ENCODE peak calls at places on chromosomes 11 and 22, in nine cellular contexts. R, V, H, D, P, U, S, C and M are unnamed samples. For H3K27me3, the result is how much of the 10 kb centered on the place peaks cover.

GRCh38 chr22:37742374-37743092 is 45.7 kb downstream of the TRIOBP start:
- DNase-seq in R (no peak), V (no peak), H (no peak), D (peak), P (peak), U (peak), S (no peak), C (no peak), M (peak)

GRCh38 chr11:4072668-4073285 is 21.8 kb upstream of the RRM1 start:
- DNase-seq in R (peak), V (no peak), H (no peak), D (peak), P (peak), U (peak), S (peak), C (peak), M (peak)

GRCh38 chr11:65649656-65650546 is 12.0 kb downstream of the SIPA1 start:
- DNase-seq in R (no peak), V (no peak), H (no peak), D (no peak), P (no peak), U (no peak), S (no peak), C (peak), M (no peak)

GRCh38 chr11:2489103-2489502 is 44.3 kb downstream of the KCNQ1 start:
- DNase-seq in R (no peak), V (no peak), H (no peak), D (no peak), P (no peak), U (no peak), S (no peak), C (no peak), M (no peak)

GRCh38 chr11:113296447-113297205 is 17.8 kb upstream of the TTC12 start:
- DNase-seq in R (no peak), V (no peak), H (no peak), D (no peak), P (no peak), U (no peak), S (peak), C (no peak), M (no peak)

GRCh38 chr11:69262918-69263735 is 30.8 kb upstream of the MYEOV start:
- DNase-seq in R (no peak), V (no peak), H (no peak), D (no peak), P (no peak), U (no peak), S (no peak), C (no peak), M (no peak)

GRCh38 chr22:39960791-39961746 is 872 bp downstream of the TMA7B start:
- DNase-seq in R (no peak), V (no peak), H (no peak), D (peak), P (no peak), U (peak), S (peak), C (no peak), M (peak)

GRCh38 chr11:67033661-67034166 is 10.8 kb downstream of the SYT12 start:
- DNase-seq in R (no peak), V (peak), H (no peak), D (peak), P (no peak), U (peak), S (no peak), C (peak), M (peak)

GRCh38 chr11:122711831-122712378 is 56.4 kb downstream of the UBASH3B start:
- DNase-seq in R (no peak), V (no peak), H (no peak), D (peak), P (no peak), U (peak), S (no peak), C (no peak), M (no peak)

DNA sequence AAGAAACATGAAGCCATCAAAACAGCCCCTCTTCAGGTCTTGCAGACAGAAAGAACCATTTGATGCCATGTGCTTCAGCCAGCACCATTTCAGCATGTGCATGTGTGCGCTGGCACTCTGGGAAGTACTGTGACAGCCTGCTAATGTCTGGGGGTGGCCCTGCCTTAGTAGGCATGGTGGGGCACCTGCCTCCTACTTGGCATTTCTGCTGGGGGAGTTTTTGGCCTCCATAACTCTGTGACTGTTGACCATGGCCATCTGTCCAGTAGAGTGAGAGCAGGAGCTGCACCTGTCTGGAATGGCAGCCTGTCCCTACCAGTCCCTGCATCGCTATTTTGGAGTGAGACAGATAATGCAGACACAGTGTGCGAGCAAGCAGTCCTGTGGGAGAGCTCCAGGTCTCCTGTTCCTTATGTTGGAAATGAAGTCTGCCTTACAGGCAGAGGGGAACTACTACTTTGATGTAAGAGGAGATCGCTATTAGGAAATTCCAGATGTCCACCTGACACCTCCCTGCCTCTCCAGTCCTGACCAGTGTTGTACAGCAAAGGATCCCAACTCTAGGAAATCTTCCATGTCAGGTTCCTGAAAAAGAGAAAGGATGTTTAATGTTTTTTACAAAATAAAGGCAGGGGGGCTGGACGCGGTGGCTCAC is 102.5 kb downstream of the ATXN10 start:
- DNase-seq in R (no peak), V (no peak), H (no peak), D (no peak), P (no peak), U (no peak), S (no peak), C (no peak), M (no peak)
- H3K4me3 ChIP-seq in R (no peak), V (no peak), H (no peak), D (no peak), P (no peak), U (no peak), S (no peak), C (no peak), M (no peak)

GRCh38 chr11:86978247-86978646 is 23.1 kb upstream of the FZD4 start:
- DNase-seq in R (no peak), V (no peak), H (no peak), D (no peak), P (no peak), U (peak), S (no peak), C (no peak), M (no peak)

GRCh38 chr11:86983071-86983488 is 27.9 kb upstream of the FZD4 start:
- DNase-seq in R (no peak), V (no peak), H (peak), D (no peak), P (peak), U (no peak), S (no peak), C (no peak), M (no peak)

GRCh38 chr11:86981777-86982540 is 26.8 kb upstream of the FZD4 start:
- DNase-seq in R (no peak), V (no peak), H (no peak), D (no peak), P (no peak), U (no peak), S (no peak), C (no peak), M (no peak)

GRCh38 chr11:86978756-86979608 is 23.8 kb upstream of the FZD4 start:
- DNase-seq in R (no peak), V (no peak), H (no peak), D (no peak), P (no peak), U (peak), S (peak), C (peak), M (peak)

GRCh38 chr11:86980397-86980796 is 25.2 kb upstream of the FZD4 start:
- DNase-seq in R (no peak), V (no peak), H (no peak), D (no peak), P (no peak), U (no peak), S (no peak), C (no peak), M (peak)
- H3K27ac ChIP-seq in R (no peak), V (no peak), H (no peak), D (no peak), P (no peak), U (peak), S (no peak), C (no peak), M (no peak)

GRCh38 chr22:50726643-50727340 is 11.2 kb upstream of the ACR start:
- DNase-seq in R (no peak), V (no peak), H (peak), D (no peak), P (no peak), U (no peak), S (no peak), C (no peak), M (no peak)
- H3K27me3 ChIP-seq in R (under half), V (under half), H (under half), D (under half), P (under half), U (under half), S (under half), C (under half), M (under half)

GRCh38 chr22:31300896-31301295 is 8.6 kb upstream of the PIK3IP1 start:
- DNase-seq in R (no peak), V (no peak), H (no peak), D (no peak), P (no peak), U (no peak), S (no peak), C (no peak), M (no peak)

GRCh38 chr22:31305194-31305593 is 12.9 kb upstream of the PIK3IP1 start:
- DNase-seq in R (no peak), V (no peak), H (no peak), D (no peak), P (no peak), U (no peak), S (no peak), C (no peak), M (no peak)

GRCh38 chr22:31296258-31296657 is 4.0 kb upstream of the PIK3IP1 start:
- DNase-seq in R (no peak), V (no peak), H (no peak), D (no peak), P (no peak), U (peak), S (no peak), C (no peak), M (no peak)

DNA sequence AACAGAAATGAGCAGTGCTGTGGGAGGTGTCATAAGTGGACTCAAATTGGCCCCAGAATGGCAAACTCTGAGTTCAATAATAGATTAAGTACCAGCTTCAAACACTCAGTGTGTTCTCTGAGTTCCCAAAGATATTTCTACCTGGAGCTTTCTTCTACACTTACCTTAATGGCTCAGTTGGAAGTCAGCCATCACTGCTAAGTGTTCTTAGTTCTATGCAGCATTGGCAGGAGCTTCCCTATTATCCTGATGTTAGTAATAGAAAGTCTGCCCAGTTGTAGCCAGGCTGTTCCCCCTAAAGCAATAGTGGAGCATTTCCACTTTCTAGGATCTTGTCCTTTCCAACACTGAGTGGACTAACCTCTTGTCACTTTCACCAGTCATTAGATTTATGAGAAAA is 9.7 kb upstream of the PIK3IP1 start:
- DNase-seq in R (no peak), V (no peak), H (no peak), D (no peak), P (peak), U (no peak), S (no peak), C (no peak), M (no peak)
- H3K4me3 ChIP-seq in R (no peak), V (no peak), H (no peak), D (no peak), P (no peak), U (no peak), S (no peak), C (no peak), M (no peak)

GRCh38 chr22:49487950-49488349 is 339.7 kb downstream of the BRD1 start:
- DNase-seq in R (no peak), V (no peak), H (no peak), D (no peak), P (no peak), U (no peak), S (no peak), C (no peak), M (no peak)
- H3K27ac ChIP-seq in R (no peak), V (no peak), H (no peak), D (no peak), P (no peak), U (no peak), S (no peak), C (no peak), M (no peak)

DNA sequence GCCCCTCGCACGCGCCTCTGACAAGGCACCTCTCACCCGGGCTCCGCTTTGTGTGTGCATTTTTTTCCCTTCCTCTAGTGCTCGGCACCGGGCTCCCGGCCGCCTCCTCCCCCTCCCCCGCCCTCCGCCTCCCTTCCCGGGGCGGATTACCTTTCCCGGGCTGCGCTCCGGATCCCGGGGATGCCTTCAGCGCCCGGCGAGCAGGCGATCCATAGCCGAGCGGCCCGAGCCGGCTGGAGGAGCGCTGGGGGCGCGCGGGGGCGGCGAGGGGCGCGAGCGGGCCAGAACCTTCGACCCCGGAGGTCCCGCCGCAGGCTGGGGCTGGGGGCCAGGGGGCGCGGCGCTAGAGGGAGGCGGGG is 282 bp downstream of the MPPED2 start:
- DNase-seq in R (no peak), V (peak), H (peak), D (no peak), P (peak), U (peak), S (no peak), C (no peak), M (no peak)
- H3K27me3 ChIP-seq in R (under half), V (under half), H (half or more), D (under half), P (under half), U (under half), S (under half), C (under half), M (under half)

DNA sequence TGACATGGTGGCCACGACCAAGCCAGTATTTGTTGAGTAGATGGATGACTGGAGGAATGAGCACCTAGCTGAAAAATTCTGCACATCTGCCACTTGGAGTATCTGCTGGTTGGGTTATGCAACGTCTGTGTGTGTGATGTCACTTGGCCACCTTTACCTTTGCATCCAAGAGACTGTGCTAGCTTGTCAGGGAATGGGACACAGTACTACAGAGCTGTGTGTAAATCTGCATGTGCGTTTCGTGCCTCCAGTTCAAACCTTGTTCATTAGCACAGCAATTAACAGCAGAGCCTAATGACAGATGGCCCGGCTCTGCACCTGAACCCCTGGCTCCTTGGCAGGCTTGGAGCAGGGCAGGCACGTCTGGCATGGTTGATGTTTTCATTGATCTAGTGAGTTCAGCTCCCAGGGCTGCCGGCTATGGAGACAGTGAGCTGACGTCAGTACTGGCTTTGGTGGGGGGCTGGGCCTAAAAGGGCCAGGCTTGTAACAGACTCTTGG is 188.4 kb upstream of the NAV2 start:
- DNase-seq in R (no peak), V (peak), H (no peak), D (no peak), P (peak), U (no peak), S (no peak), C (no peak), M (peak)
- H3K4me3 ChIP-seq in R (no peak), V (no peak), H (no peak), D (no peak), P (no peak), U (no peak), S (no peak), C (no peak), M (no peak)

GRCh38 chr22:28817919-28818859 is 17.8 kb upstream of the XBP1 start:
- DNase-seq in R (no peak), V (no peak), H (peak), D (no peak), P (peak), U (no peak), S (peak), C (peak), M (no peak)

GRCh38 chr22:28821452-28821851 is 21.1 kb upstream of the XBP1 start:
- DNase-seq in R (no peak), V (no peak), H (no peak), D (no peak), P (no peak), U (no peak), S (no peak), C (peak), M (no peak)

GRCh38 chr22:28820885-28821284 is 20.5 kb upstream of the XBP1 start:
- DNase-seq in R (no peak), V (no peak), H (no peak), D (no peak), P (no peak), U (no peak), S (no peak), C (no peak), M (no peak)

GRCh38 chr22:28816994-28817530 is 16.7 kb upstream of the XBP1 start:
- DNase-seq in R (no peak), V (no peak), H (no peak), D (no peak), P (no peak), U (no peak), S (peak), C (no peak), M (no peak)

GRCh38 chr22:28819253-28820096 is 19.1 kb upstream of the XBP1 start:
- DNase-seq in R (no peak), V (no peak), H (peak), D (no peak), P (peak), U (no peak), S (peak), C (no peak), M (no peak)
- H3K27ac ChIP-seq in R (no peak), V (peak), H (peak), D (no peak), P (peak), U (peak), S (peak), C (no peak), M (no peak)

DNA sequence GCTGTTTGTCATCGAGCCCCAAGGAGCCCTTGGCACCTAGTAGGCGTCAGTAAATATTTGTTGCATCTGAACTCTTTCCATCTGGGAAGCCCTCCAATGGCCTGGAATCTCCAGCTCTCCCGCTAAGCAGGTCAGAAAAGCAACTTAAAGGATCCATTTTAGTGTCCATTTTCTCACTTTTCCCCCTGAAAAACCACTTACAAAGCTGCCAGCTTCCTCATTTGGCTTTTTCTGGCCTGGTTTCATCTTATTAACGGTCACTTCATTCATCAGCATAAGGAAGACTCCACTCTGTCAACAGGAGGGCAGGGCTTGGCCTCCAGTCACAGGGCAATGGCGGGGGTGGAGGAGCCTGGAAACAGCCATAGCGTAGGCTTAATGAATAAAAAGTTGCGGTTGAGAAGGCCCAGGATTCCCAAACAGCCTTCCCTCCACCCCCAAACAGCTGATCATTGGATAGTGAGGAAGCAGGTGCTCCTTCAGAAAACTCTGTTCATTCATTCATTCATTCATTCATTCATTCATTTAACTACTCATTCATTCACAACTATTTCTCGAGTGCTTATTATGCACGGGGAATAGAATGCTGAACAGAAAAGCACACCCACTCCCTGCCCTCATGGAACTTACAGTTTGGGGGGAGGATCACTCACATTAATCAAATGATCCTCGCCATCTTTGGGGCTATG is 104.5 kb upstream of the RCN1 start:
- DNase-seq in R (no peak), V (no peak), H (no peak), D (peak), P (no peak), U (no peak), S (no peak), C (no peak), M (no peak)
- H3K27me3 ChIP-seq in R (under half), V (under half), H (under half), D (under half), P (under half), U (half or more), S (under half), C (under half), M (under half)

GRCh38 chr11:130550984-130551383 is 102.5 kb downstream of the ADAMTS15 start:
- DNase-seq in R (no peak), V (no peak), H (no peak), D (no peak), P (no peak), U (no peak), S (no peak), C (no peak), M (no peak)

GRCh38 chr11:130547761-130548490 is 99.5 kb downstream of the ADAMTS15 start:
- DNase-seq in R (no peak), V (no peak), H (no peak), D (no peak), P (peak), U (no peak), S (no peak), C (no peak), M (no peak)

GRCh38 chr11:130550160-130550559 is 101.7 kb downstream of the ADAMTS15 start:
- DNase-seq in R (no peak), V (no peak), H (no peak), D (no peak), P (no peak), U (no peak), S (no peak), C (no peak), M (no peak)

GRCh38 chr11:130548491-130548833 is 100.0 kb downstream of the ADAMTS15 start:
- DNase-seq in R (no peak), V (no peak), H (no peak), D (no peak), P (no peak), U (no peak), S (no peak), C (no peak), M (no peak)

DNA sequence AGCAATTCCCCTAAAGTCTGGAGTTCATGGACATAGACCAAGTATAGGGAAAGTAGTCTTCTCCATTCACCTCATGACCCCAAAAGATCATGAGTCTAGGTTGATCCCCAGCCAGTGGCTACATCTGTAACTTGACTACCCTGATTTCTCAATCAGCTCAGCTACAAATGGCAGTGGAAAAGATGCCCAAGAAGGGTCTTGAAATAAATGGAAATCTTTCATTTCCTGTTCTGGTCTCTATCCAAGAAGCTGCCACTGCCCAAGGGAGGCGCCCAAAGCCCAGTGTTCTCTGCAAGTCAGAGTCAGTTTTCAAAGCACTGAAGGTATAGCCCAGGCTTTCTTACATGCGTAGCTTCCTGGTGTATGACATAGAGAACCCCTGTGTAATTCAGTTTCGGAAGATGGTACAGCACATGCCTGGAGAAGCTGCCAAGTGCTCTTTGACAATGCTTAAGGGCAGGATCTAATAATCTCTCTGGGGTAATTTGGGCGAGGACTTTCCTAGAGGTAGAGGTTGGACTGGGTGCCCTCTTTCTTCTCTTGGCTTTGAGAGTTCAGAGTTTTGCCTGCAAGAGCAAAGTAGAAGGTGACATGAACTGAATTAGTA is 101.1 kb downstream of the ADAMTS15 start:
- DNase-seq in R (no peak), V (no peak), H (no peak), D (no peak), P (no peak), U (no peak), S (no peak), C (no peak), M (no peak)
- H3K4me3 ChIP-seq in R (no peak), V (no peak), H (no peak), D (no peak), P (no peak), U (no peak), S (no peak), C (no peak), M (no peak)